ENCODE peak calls at places on chromosomes 6 and 20, in four cellular contexts. M is heart right ventricle, C is astrocyte, R is neural progenitor cell. I is an unnamed sample. For H3K27me3, the result is how much of the 10 kb centered on the place peaks cover.

GRCh38 chr6:91860951-91861350 is 1274.1 kb upstream of the MAP3K7 start:
- DNase-seq in M (no peak), C (peak), R (no peak), I (no peak)

GRCh38 chr6:154218336-154218735 is 138.3 kb downstream of the IPCEF1 start:
- DNase-seq in M (no peak), C (no peak), R (no peak), I (no peak)

GRCh38 chr6:75331134-75331533 is 46.5 kb upstream of the TMEM30A start:
- DNase-seq in M (no peak), C (peak), R (no peak), I (no peak)

GRCh38 chr6:104686550-104687155 is 173.1 kb downstream of the HACE1 start:
- DNase-seq in M (no peak), C (no peak), R (no peak), I (no peak)

GRCh38 chr20:5402903-5403531 is 86.3 kb upstream of the PROKR2 start:
- DNase-seq in M (no peak), C (no peak), R (peak), I (no peak)

GRCh38 chr6:12103158-12103557 is 91.0 kb downstream of the HIVEP1 start:
- DNase-seq in M (no peak), C (no peak), R (no peak), I (no peak)

GRCh38 chr20:61372151-61373054 is 120.3 kb downstream of the CDH4 start:
- DNase-seq in M (no peak), C (no peak), R (no peak), I (no peak)

GRCh38 chr6:89269981-89270380 is 45.1 kb downstream of the GABRR2 start:
- DNase-seq in M (no peak), C (no peak), R (no peak), I (no peak)

GRCh38 chr20:14114049-14114448 is 118.7 kb downstream of the MACROD2 start:
- DNase-seq in M (no peak), C (no peak), R (no peak), I (no peak)

GRCh38 chr6:6610031-6610591 is 21.6 kb downstream of the LY86 start:
- DNase-seq in M (no peak), C (no peak), R (no peak), I (no peak)

GRCh38 chr6:225121-225721 is 67.1 kb upstream of the DUSP22 start:
- DNase-seq in M (no peak), C (no peak), R (no peak), I (no peak)

GRCh38 chr20:53786071-53786444 is 192.4 kb upstream of the ZNF217 start:
- DNase-seq in M (no peak), C (no peak), R (no peak), I (no peak)

GRCh38 chr6:12275084-12275483 is 15.1 kb upstream of the EDN1 start:
- DNase-seq in M (no peak), C (peak), R (no peak), I (no peak)

GRCh38 chr20:24703284-24703610 is 233.8 kb downstream of the SYNDIG1 start:
- DNase-seq in M (no peak), C (no peak), R (no peak), I (no peak)

GRCh38 chr20:53413188-53413631 is 180.4 kb downstream of the ZNF217 start:
- DNase-seq in M (no peak), C (no peak), R (peak), I (no peak)

GRCh38 chr6:90284236-90284744 is 12.4 kb downstream of the BACH2 start:
- DNase-seq in M (no peak), C (peak), R (peak), I (no peak)

GRCh38 chr6:138498575-138499302 is 555 bp downstream of the NHSL1 start:
- DNase-seq in M (no peak), C (peak), R (no peak), I (no peak)

GRCh38 chr6:143205983-143206382 is 145.3 kb downstream of the AIG1 start:
- DNase-seq in M (no peak), C (peak), R (no peak), I (no peak)

GRCh38 chr6:45923831-45924391 is 91.7 kb downstream of the CLIC5 start:
- DNase-seq in M (no peak), C (peak), R (no peak), I (no peak)

GRCh38 chr20:10329387-10330005 is 104.5 kb downstream of the MKKS start:
- DNase-seq in M (no peak), C (no peak), R (no peak), I (no peak)

GRCh38 chr20:5592823-5593761 is 157.1 kb upstream of the SHLD1 start:
- DNase-seq in M (no peak), C (no peak), R (no peak), I (no peak)

GRCh38 chr20:62804632-62805364 is at the start of gene OGFR:
- DNase-seq in M (peak), C (peak), R (peak), I (peak)

GRCh38 chr6:113595921-113596376 is 261.2 kb upstream of the MARCKS start:
- DNase-seq in M (peak), C (peak), R (no peak), I (no peak)

GRCh38 chr6:153016846-153017245 is 14.3 kb upstream of the MTRF1L start:
- DNase-seq in M (no peak), C (no peak), R (no peak), I (no peak)

GRCh38 chr6:113903666-113904330 is 46.7 kb downstream of the MARCKS start:
- DNase-seq in M (peak), C (peak), R (no peak), I (no peak)

GRCh38 chr6:36272234-36272633 is 2.4 kb downstream of the PNPLA1 start:
- DNase-seq in M (no peak), C (no peak), R (no peak), I (no peak)

GRCh38 chr6:130307752-130308361 is 58.0 kb upstream of the TMEM200A start:
- DNase-seq in M (no peak), C (peak), R (no peak), I (no peak)

GRCh38 chr6:7045331-7045730 is 62.4 kb upstream of the RREB1 start:
- DNase-seq in M (no peak), C (no peak), R (no peak), I (no peak)

GRCh38 chr6:134168580-134169223 is 116.3 kb upstream of the SLC2A12 start:
- DNase-seq in M (no peak), C (no peak), R (no peak), I (no peak)

GRCh38 chr20:36887779-36888133 is 11.8 kb downstream of the TLDC2 start:
- DNase-seq in M (no peak), C (no peak), R (peak), I (no peak)

GRCh38 chr20:20366896-20367680 is 816 bp upstream of the INSM1 start:
- DNase-seq in M (no peak), C (no peak), R (peak), I (no peak)

GRCh38 chr6:69974193-69974592 is 107.8 kb downstream of the COL19A1 start:
- DNase-seq in M (peak), C (peak), R (no peak), I (no peak)

GRCh38 chr20:15759546-15760216 is 813.6 kb downstream of the KIF16B start:
- DNase-seq in M (no peak), C (no peak), R (no peak), I (no peak)

GRCh38 chr6:33851959-33852358 is 48.2 kb upstream of the MLN start:
- DNase-seq in M (no peak), C (no peak), R (peak), I (no peak)

GRCh38 chr6:22673474-22673873 is 104.1 kb downstream of the HDGFL1 start:
- DNase-seq in M (no peak), C (no peak), R (no peak), I (no peak)

GRCh38 chr20:22027423-22027822 is 322.0 kb downstream of the PAX1 start:
- DNase-seq in M (no peak), C (no peak), R (no peak), I (no peak)
- TF ChIP-seq CTCF in M (no peak), C (no peak), R (no peak), I (no peak)

DNA sequence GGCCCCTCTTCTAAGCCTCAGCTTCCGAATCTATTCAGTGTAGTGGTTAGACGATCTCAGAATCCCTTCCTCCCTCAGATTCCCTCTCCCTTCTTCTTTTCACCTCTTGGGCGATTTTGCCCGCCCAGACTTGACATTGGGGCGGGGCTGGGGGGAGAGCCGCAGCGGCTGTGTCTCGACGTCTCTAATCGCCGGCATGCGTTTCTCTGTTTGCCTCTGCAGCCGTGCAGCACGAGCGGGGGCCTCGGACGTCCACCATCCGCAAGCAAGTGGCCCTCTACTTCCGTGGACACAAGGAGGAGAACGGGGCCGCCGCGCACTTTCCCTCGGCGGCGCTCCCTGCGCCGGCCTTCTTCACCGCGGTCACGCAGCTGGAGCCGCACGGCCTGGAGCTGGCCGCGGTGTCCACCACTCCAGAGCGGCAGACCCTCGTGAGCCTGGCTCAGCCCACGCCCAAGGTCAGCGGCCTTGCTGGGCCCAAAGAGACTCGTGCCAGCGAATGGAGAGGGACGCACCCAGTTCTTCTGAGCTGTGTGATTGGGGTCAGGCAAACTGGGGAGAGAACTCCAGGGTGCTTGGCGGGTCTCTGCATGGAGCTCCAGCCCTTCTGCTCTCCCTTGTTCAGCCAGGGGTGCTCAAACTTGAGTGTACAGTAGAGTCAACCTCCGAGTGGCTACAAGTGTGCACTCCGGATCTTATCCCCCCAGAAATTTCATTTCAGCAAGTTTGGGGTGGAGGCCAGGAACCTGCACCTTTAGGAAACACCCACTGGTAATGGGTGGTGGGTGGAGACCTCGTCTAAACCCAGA is 10.7 kb downstream of the NR2E1 start:
- DNase-seq in M (no peak), C (no peak), R (peak), I (no peak)
- H3K27me3 ChIP-seq in M (under half), C (half or more), R (half or more), I (half or more)

GRCh38 chr6:149897855-149898744 is at the start of gene RAET1E:
- DNase-seq in M (no peak), C (no peak), R (peak), I (no peak)

GRCh38 chr6:149898966-149899365 is 1.1 kb upstream of the RAET1E start:
- DNase-seq in M (no peak), C (no peak), R (no peak), I (no peak)

GRCh38 chr6:149897015-149897697 is 757 bp downstream of the RAET1E start:
- DNase-seq in M (peak), C (peak), R (no peak), I (peak)

GRCh38 chr6:149895702-149896310 is 2.1 kb downstream of the RAET1E start:
- DNase-seq in M (peak), C (peak), R (no peak), I (peak)

DNA sequence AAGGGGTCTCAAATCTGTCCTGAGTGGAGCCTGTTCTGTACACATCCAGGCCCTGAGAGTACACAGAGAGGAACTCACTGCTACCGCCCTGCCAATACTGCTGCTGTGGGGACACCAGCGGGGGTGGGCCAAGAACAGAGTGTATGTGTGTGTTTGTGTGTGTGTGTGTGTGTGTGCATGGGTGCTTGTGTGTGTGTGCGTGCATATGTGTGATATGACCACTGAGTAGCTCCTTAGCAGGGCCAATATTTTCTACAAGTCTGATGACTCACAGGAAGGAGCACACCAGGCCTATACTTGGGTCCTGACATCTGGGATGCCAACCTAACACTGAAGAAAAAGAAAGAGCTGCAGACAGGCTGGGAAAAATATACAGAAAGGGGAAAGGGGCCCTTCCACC is 1.4 kb downstream of the RAET1E start:
- DNase-seq in M (no peak), C (peak), R (no peak), I (no peak)
- H3K27ac ChIP-seq in M (peak), C (no peak), R (no peak), I (peak)

DNA sequence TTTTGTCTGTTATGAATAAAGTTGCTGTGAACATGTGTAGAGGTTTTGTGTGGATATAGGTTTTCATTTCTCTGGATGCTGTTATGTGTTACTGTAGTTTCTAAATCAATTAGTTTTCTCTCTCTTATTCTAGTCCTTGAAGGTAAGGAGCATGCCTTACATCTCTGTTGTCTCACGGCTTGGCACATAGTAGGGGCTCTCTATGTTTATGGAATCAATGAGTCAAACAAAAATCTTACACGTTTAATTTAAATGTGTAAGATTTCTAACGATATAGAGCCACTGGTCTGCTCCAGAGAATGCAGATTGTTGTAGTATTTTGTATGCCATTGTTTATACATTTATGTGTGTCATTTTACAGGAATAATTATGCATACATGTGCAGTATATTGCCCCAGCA is 15.3 kb upstream of the DHX35 start:
- DNase-seq in M (no peak), C (no peak), R (no peak), I (no peak)
- TF ChIP-seq CTCF in M (no peak), C (no peak), R (no peak), I (no peak)

GRCh38 chr6:165990216-165990615 is 177.4 kb downstream of the TBXT start:
- DNase-seq in M (no peak), C (no peak), R (no peak), I (no peak)
- H3K27me3 ChIP-seq in M (under half), C (under half), R (half or more), I (under half)

DNA sequence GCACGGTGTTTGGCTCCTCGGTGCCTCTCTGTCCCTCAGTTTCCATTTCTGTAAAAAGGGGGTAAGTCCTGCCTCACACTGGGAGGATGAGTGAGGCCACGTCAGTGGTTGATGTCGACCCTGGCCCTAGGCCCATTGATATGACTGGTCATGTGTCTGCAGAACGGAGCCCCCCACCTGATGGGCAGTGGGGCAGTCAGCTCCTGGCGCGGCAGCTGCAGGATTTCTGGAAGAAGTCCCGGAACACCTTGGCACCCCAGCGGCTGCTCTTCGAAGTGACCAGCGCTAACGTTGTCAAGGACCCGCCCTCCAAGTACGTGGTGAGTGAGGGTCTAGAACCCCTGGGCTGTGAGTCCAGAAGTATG is 1.2 kb downstream of the SNX21 start:
- DNase-seq in M (no peak), C (no peak), R (no peak), I (no peak)
- H3K27ac ChIP-seq in M (peak), C (no peak), R (no peak), I (peak)

DNA sequence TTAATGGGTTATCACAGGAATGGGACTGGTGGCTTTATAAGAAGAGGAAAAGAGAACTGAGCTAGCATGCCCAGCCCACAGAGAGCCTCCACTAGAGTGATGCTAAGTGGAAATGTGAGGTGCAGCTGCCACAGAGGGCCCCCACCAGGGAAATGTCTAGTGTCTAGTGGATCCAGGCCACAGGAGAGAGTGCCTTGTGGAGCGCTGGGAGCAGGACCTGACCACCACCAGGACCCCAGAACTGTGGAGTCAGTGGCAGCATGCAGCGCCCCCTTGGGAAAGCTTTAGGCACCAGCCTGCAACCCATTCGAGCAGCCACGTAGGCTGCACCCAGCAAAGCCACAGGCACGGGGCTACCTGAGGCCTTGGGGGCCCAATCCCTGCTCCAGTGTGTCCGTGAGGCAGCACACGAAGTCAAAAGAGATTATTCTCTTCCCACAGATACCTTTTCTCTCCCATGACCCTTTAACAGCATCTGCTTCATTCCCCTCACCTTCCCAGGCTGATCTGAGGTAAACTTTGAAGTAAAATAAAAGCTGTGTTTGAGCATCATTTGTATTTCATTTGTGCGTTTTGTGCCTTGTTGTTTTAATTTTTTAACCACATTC is 4.4 kb downstream of the HLA-E start:
- DNase-seq in M (no peak), C (no peak), R (peak), I (no peak)
- TF ChIP-seq CTCF in M (no peak), C (no peak), R (peak), I (peak)

GRCh38 chr6:168896321-168896720 is 357.3 kb downstream of the THBS2 start:
- DNase-seq in M (no peak), C (no peak), R (no peak), I (no peak)

GRCh38 chr6:168902075-168902474 is 351.6 kb downstream of the THBS2 start:
- DNase-seq in M (no peak), C (no peak), R (no peak), I (no peak)

GRCh38 chr6:168905451-168906090 is 348.1 kb downstream of the THBS2 start:
- DNase-seq in M (no peak), C (peak), R (no peak), I (no peak)

GRCh38 chr6:168903638-168904345 is 349.9 kb downstream of the THBS2 start:
- DNase-seq in M (no peak), C (no peak), R (no peak), I (no peak)

DNA sequence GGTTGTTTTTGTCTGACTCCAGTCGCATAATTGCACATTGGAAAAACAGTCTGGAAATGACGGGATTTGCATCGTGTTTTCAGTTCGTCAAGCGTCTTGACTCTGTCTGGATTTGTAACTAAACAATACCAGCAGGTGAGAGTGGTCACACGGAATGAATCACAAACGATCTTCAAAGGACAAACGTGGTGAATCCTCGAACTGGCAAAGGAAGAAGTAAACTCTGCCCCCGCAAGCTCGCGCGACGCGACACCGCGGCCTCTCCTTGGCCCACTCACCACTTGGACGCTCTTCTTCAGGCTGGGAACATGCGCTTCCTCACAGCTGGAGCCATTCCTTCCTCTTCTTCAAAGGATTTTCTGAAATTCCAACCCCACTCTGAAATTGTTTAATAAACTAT is 352.6 kb downstream of the THBS2 start:
- DNase-seq in M (no peak), C (no peak), R (no peak), I (no peak)
- H3K27me3 ChIP-seq in M (under half), C (under half), R (under half), I (under half)

I was measured in tibial nerve.